ENCODE peak calls at places on chromosomes 7 and 10, in seven cellular contexts. Y is dorsolateral prefrontal cortex, X is astrocyte of the spinal cord, T is WTC11, O is A549, M is foreskin fibroblast, S is Caco-2. Q is an unnamed sample.

GRCh38 chr10:48724127-48724526 is 39.5 kb downstream of the WDFY4 start:
- DNase-seq in X (no peak), S (no peak), O (no peak), M (no peak), T (no peak), Y (no peak), Q (no peak)

GRCh38 chr10:56288403-56288802 is 72.7 kb downstream of the ZWINT start:
- DNase-seq in T (no peak), O (no peak), X (no peak), M (no peak), Y (no peak), S (no peak), Q (no peak)

GRCh38 chr10:451021-451471 is 238.4 kb downstream of the DIP2C start:
- DNase-seq in T (no peak), Y (no peak), M (no peak), X (peak), O (no peak), S (no peak), Q (no peak)

GRCh38 chr10:118216071-118216470 is 126.1 kb downstream of the FAM204A start:
- DNase-seq in M (no peak), T (no peak), X (no peak), Y (no peak), S (no peak), O (no peak), Q (no peak)

GRCh38 chr7:41447106-41448042 is 255.5 kb downstream of the INHBA start:
- DNase-seq in T (no peak), S (no peak), M (no peak), Y (no peak), O (no peak), X (no peak), Q (no peak)

GRCh38 chr10:102781089-102781920 is 37.6 kb downstream of the WBP1L start:
- DNase-seq in Y (no peak), O (no peak), T (no peak), S (no peak), M (no peak), X (peak), Q (no peak)

GRCh38 chr10:14658331-14659122 is 116.2 kb downstream of the FAM107B start:
- DNase-seq in Y (no peak), S (no peak), O (peak), T (no peak), X (peak), M (peak), Q (peak)

GRCh38 chr7:22561895-22562593 is 62.1 kb upstream of the STEAP1B start:
- DNase-seq in M (no peak), Y (no peak), T (no peak), S (peak), O (no peak), X (peak), Q (no peak)

GRCh38 chr7:155189600-155189989 is 108.1 kb upstream of the INSIG1 start:
- DNase-seq in T (no peak), Y (no peak), X (no peak), O (no peak), M (no peak), S (no peak), Q (no peak)

GRCh38 chr10:4670737-4671136 is 155.3 kb upstream of the AKR1E2 start:
- DNase-seq in S (no peak), O (no peak), Y (no peak), T (no peak), X (peak), M (peak), Q (peak)

GRCh38 chr10:27742926-27743735 is 2.5 kb downstream of the MKX start:
- DNase-seq in S (peak), Y (peak), M (no peak), O (peak), T (peak), X (peak), Q (no peak)

GRCh38 chr7:73827568-73828106 is 3.2 kb upstream of the CLDN4 start:
- DNase-seq in S (peak), M (no peak), X (no peak), T (peak), Y (no peak), O (peak), Q (no peak)

GRCh38 chr7:28478661-28479060 is 66.3 kb downstream of the CREB5 start:
- DNase-seq in S (no peak), T (no peak), M (no peak), Y (no peak), O (no peak), X (no peak), Q (no peak)

DNA sequence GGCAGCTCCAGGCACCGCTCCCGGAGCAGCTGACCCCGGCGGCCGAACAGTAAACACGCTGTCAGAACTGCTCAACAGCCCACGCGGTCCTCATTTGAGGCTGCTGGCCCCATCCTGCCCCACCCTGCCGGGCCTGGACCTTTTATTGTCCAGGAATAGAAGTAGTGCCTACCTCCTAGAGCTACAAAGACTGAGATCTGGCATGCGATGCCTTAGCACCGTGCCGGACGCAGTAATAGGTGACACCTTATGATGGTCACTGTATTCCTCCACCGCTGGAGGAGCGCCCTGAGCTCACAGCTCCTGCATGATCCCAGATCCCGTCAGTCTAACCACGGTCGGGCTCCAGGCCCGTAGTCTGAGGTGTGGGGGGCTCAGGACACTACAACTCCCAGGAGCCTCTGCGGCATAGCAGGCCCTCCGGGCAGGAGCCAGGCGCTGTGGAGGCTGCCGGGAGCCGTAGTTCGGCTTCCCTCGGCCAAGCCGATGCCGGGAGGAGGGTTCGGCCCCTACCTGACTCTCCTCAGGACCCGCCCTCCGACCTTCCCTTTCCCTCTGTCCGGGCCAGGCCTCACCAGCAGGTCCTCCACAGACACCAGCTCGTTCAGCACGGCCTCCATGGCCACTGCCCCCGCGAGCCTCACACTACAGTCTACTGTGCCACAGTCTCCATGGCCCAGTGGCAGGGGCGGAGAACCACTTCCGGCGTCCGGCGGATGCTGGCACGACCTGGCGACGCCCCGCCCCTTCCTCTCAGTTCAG is at the start of gene FIS1:
- DNase-seq in T (peak), S (peak), O (peak), Y (peak), X (peak), M (peak), Q (peak)
- TF ChIP-seq CTCF in T (peak), S (peak), O (peak), Y (peak), X (peak), M (no peak), Q (peak)

GRCh38 chr7:36440880-36441279 is 51.2 kb downstream of the ANLN start:
- DNase-seq in T (no peak), M (no peak), Y (no peak), O (peak), S (no peak), X (peak), Q (peak)
- TF ChIP-seq CTCF in T (no peak), M (peak), Y (peak), O (peak), S (peak), X (peak), Q (peak)

GRCh38 chr7:150897502-150898474 is 45.5 kb downstream of the AOC1 start:
- DNase-seq in M (no peak), X (no peak), O (no peak), T (no peak), S (no peak), Y (no peak), Q (no peak)
- TF ChIP-seq CTCF in M (no peak), X (no peak), O (no peak), T (no peak), S (no peak), Y (no peak), Q (no peak)

GRCh38 chr10:59536576-59537014 is 173.1 kb downstream of the SLC16A9 start:
- DNase-seq in X (no peak), Y (no peak), O (no peak), M (peak), S (no peak), T (no peak), Q (no peak)
- TF ChIP-seq CTCF in X (no peak), Y (no peak), O (no peak), M (no peak), S (no peak), T (no peak), Q (no peak)

GRCh38 chr10:119931873-119932272 is 39.3 kb downstream of the SEC23IP start:
- DNase-seq in M (no peak), O (no peak), S (no peak), X (no peak), T (no peak), Y (no peak), Q (no peak)

GRCh38 chr10:119928411-119928810 is 35.9 kb downstream of the SEC23IP start:
- DNase-seq in T (no peak), S (no peak), M (no peak), X (no peak), O (no peak), Y (no peak), Q (no peak)

GRCh38 chr10:119932631-119933030 is 40.1 kb downstream of the SEC23IP start:
- DNase-seq in T (no peak), M (no peak), X (no peak), Y (no peak), O (no peak), S (no peak), Q (no peak)

DNA sequence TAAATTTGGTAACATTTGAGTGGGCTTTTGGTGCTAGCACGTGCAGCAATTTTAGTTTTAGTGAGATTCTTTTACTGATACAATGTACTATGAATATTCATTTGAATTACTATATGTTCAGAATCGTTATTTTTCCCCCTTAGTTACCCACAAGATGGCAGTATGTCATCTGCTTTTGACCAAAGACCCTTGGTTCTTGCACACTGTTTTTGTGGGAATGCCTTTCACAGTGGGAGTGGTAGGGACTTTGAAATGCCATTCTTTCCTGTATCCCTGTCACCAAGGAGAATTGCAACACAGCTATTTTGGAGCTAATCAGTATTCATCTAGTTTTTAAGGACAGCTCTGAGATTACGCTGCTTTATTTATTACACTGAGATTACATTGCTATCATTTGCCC is 40.6 kb downstream of the SEC23IP start:
- DNase-seq in Y (no peak), X (peak), S (no peak), O (peak), M (no peak), T (no peak), Q (no peak)
- TF ChIP-seq CTCF in Y (no peak), X (peak), S (peak), O (peak), M (no peak), T (peak), Q (peak)

DNA sequence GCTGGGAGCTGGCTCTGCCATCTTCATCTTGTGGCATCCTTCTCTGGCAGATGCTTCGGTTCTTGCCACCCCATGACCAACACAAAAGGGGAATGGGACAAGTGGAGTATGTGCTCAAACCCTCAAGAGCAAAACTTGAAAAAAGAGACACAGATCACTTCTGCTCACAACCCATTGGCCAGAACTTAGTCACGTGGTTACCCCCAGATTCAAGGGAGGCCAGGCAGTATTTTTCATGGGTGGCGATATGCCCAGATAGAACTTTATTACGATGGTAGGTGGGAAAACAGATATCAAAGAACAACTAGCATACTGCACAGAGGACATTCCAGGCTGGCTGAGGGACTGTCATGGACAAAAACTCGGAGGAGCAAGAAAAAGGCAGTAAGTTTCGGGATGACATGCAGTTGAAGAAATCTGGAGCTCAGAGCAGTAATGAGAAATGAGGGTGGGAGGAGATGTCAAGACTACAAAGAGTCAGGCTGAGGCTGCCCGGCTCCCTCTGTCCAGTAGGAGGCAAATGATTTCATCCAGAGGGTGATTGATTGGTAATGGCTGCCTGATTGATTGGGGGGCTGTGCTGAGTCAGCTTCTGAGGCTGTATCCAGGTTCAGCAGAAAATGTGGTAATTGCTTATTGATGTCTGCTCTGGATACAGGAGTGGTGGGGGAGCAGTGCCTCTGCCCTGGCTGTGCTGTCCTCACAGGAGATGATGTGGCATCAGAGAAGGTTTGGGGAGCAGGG is 25.3 kb downstream of the COL13A1 start:
- DNase-seq in Y (no peak), M (no peak), X (no peak), T (peak), S (no peak), O (no peak), Q (no peak)
- TF ChIP-seq CTCF in Y (no peak), M (no peak), X (peak), T (no peak), S (no peak), O (no peak), Q (no peak)

Q was measured in kidney epithelial cell.